ENCODE peak calls at places on chromosomes 1 and 21, in nine cellular contexts. One of them, this sample, is unnamed.

GRCh38 chr1:244077473-244078220 is 26.6 kb downstream of the ZBTB18 start:
- DNase-seq in ACHN: no peak
- DNase-seq in pons: no peak
- DNase-seq in GM23248: no peak
- DNase-seq in osteocyte: peak
- DNase-seq in AG08395: no peak
- DNase-seq in heart right ventricle: no peak
- DNase-seq in NCI-H524 treated with DMSO at 0.1 percent for 48 hours: no peak
- DNase-seq in EL: no peak
- DNase-seq in this sample: no peak

GRCh38 chr1:100034465-100034864 is 64.7 kb downstream of the SLC35A3 start:
- DNase-seq in ACHN: peak
- DNase-seq in pons: peak
- DNase-seq in GM23248: peak
- DNase-seq in osteocyte: no peak
- DNase-seq in AG08395: peak
- DNase-seq in heart right ventricle: no peak
- DNase-seq in NCI-H524 treated with DMSO at 0.1 percent for 48 hours: peak
- DNase-seq in EL: peak
- DNase-seq in this sample: no peak

GRCh38 chr21:43269461-43269860 is 100.7 kb downstream of the CRYAA start:
- DNase-seq in ACHN: peak
- DNase-seq in pons: no peak
- DNase-seq in GM23248: no peak
- DNase-seq in osteocyte: no peak
- DNase-seq in AG08395: no peak
- DNase-seq in heart right ventricle: no peak
- DNase-seq in NCI-H524 treated with DMSO at 0.1 percent for 48 hours: no peak
- DNase-seq in EL: no peak
- DNase-seq in this sample: no peak

GRCh38 chr21:38244885-38245869 is 11.6 kb upstream of the KCNJ15 start:
- DNase-seq in ACHN: peak
- DNase-seq in pons: no peak
- DNase-seq in GM23248: peak
- DNase-seq in osteocyte: no peak
- DNase-seq in AG08395: peak
- DNase-seq in heart right ventricle: no peak
- DNase-seq in NCI-H524 treated with DMSO at 0.1 percent for 48 hours: no peak
- DNase-seq in EL: peak
- DNase-seq in this sample: peak

GRCh38 chr1:186518395-186518794 is 57.5 kb upstream of the PDC start:
- DNase-seq in ACHN: no peak
- DNase-seq in pons: no peak
- DNase-seq in GM23248: no peak
- DNase-seq in osteocyte: no peak
- DNase-seq in AG08395: no peak
- DNase-seq in heart right ventricle: no peak
- DNase-seq in NCI-H524 treated with DMSO at 0.1 percent for 48 hours: no peak
- DNase-seq in EL: no peak
- DNase-seq in this sample: no peak

GRCh38 chr1:61782771-61783170 is 40.5 kb downstream of the PATJ start:
- DNase-seq in ACHN: no peak
- DNase-seq in pons: no peak
- DNase-seq in GM23248: no peak
- DNase-seq in osteocyte: no peak
- DNase-seq in AG08395: no peak
- DNase-seq in heart right ventricle: no peak
- DNase-seq in NCI-H524 treated with DMSO at 0.1 percent for 48 hours: no peak
- DNase-seq in EL: no peak
- DNase-seq in this sample: no peak

GRCh38 chr1:1217621-1218523 is 3.9 kb upstream of the TNFRSF4 start:
- DNase-seq in ACHN: no peak
- DNase-seq in pons: no peak
- DNase-seq in GM23248: no peak
- DNase-seq in osteocyte: no peak
- DNase-seq in AG08395: no peak
- DNase-seq in heart right ventricle: no peak
- DNase-seq in NCI-H524 treated with DMSO at 0.1 percent for 48 hours: no peak
- DNase-seq in EL: no peak
- DNase-seq in this sample: no peak

GRCh38 chr21:36104306-36105300 is 30.3 kb upstream of the CBR3 start:
- DNase-seq in ACHN: peak
- DNase-seq in pons: peak
- DNase-seq in GM23248: peak
- DNase-seq in osteocyte: peak
- DNase-seq in AG08395: no peak
- DNase-seq in heart right ventricle: peak
- DNase-seq in NCI-H524 treated with DMSO at 0.1 percent for 48 hours: no peak
- DNase-seq in EL: peak
- DNase-seq in this sample: peak

This sample was measured in RCC 7860.